ENCODE peak calls at places on chromosomes 5 and 9, in six cellular contexts. V, I, B, F, P and T are unnamed samples.

GRCh38 chr9:79757906-79758669 is 186.3 kb downstream of the TLE4 start:
- DNase-seq in V (no peak), I (no peak), B (no peak), F (no peak), P (no peak), T (no peak)

GRCh38 chr9:16257604-16258003 is 612.9 kb downstream of the BNC2 start:
- DNase-seq in V (no peak), I (no peak), B (no peak), F (no peak), P (no peak), T (peak; percentile 35)

GRCh38 chr9:126482361-126483044 is 131.2 kb upstream of the LMX1B start:
- DNase-seq in V (no peak), I (peak; percentile 67), B (no peak), F (no peak), P (no peak), T (peak; percentile 87)

GRCh38 chr5:112694853-112695709 is 42.6 kb upstream of the APC start:
- DNase-seq in V (no peak), I (no peak), B (no peak), F (no peak), P (no peak), T (no peak)

GRCh38 chr5:172502969-172503368 is 48.6 kb upstream of the SH3PXD2B start:
- DNase-seq in V (no peak), I (no peak), B (peak; percentile 7), F (no peak), P (no peak), T (peak; percentile 72)

GRCh38 chr9:121133104-121133816 is 58.5 kb downstream of the CNTRL start:
- DNase-seq in V (peak; percentile 75), I (no peak), B (peak; percentile 62), F (no peak), P (peak; percentile 17), T (peak; percentile 23)

GRCh38 chr5:2906302-2907090 is 155.0 kb upstream of the IRX2 start:
- DNase-seq in V (no peak), I (no peak), B (no peak), F (no peak), P (no peak), T (no peak)

GRCh38 chr9:76441551-76442322 is 17.2 kb upstream of the GCNT1 start:
- DNase-seq in V (no peak), I (no peak), B (no peak), F (peak; percentile 8), P (no peak), T (peak; percentile 17)

GRCh38 chr5:37667430-37667829 is 172.4 kb downstream of the GDNF start:
- DNase-seq in V (no peak), I (no peak), B (no peak), F (no peak), P (no peak), T (no peak)

GRCh38 chr5:71658916-71659661 is 60.0 kb upstream of the CARTPT start:
- DNase-seq in V (no peak), I (no peak), B (no peak), F (no peak), P (no peak), T (no peak)

GRCh38 chr9:85600675-85601263 is 141.0 kb downstream of the AGTPBP1 start:
- DNase-seq in V (no peak), I (no peak), B (no peak), F (no peak), P (no peak), T (peak; percentile 29)

GRCh38 chr5:167245871-167246270 is 1045.6 kb upstream of the WWC1 start:
- DNase-seq in V (no peak), I (no peak), B (no peak), F (no peak), P (no peak), T (peak; percentile 27)

GRCh38 chr5:137122075-137122474 is 377.1 kb downstream of the SPOCK1 start:
- DNase-seq in V (no peak), I (no peak), B (no peak), F (peak; percentile 10), P (no peak), T (no peak)

GRCh38 chr5:173923236-173924104 is 35.3 kb downstream of the CPEB4 start:
- DNase-seq in V (no peak), I (no peak), B (no peak), F (no peak), P (no peak), T (no peak)